ENCODE peak calls at places on chromosomes 11 and 22, in nine cellular contexts. H is transverse colon; X is tibial nerve; I is stomach; R is iPS DF 6.9; V is AG04450; Q is cardiac muscle cell; T is CD4-positive, CD25-positive, alpha-beta regulatory T cell; G is tibial artery. A is an unnamed sample.
A peak's percentile ranks its signal among the peaks of the same experiment; 100 is the strongest.

GRCh38 chr22:49406047-49406650 is 421.5 kb downstream of the BRD1 start:
- DNase-seq in H (no peak), X (no peak), I (peak; percentile 8), R (no peak), V (no peak), Q (no peak), T (no peak), G (no peak), A (no peak)

GRCh38 chr11:72705442-72706365 is 31.5 kb upstream of the PDE2A start:
- DNase-seq in H (no peak), X (no peak), I (no peak), R (no peak), V (no peak), Q (no peak), T (no peak), G (no peak), A (no peak)

GRCh38 chr11:58912124-58912523 is 27.2 kb upstream of the GLYATL1 start:
- DNase-seq in H (no peak), X (no peak), I (no peak), R (no peak), V (no peak), Q (no peak), T (no peak), G (no peak), A (no peak)

GRCh38 chr22:40769761-40770160 is 49.4 kb downstream of the SLC25A17 start:
- DNase-seq in H (no peak), X (no peak), I (no peak), R (no peak), V (no peak), Q (no peak), T (no peak), G (no peak), A (no peak)

GRCh38 chr11:107705027-107705426 is 6.8 kb downstream of the SLN start:
- DNase-seq in H (no peak), X (no peak), I (no peak), R (no peak), V (peak; percentile 34), Q (peak; percentile 83), T (no peak), G (no peak), A (no peak)

GRCh38 chr22:49566693-49567092 is 261.0 kb downstream of the BRD1 start:
- DNase-seq in H (no peak), X (no peak), I (no peak), R (no peak), V (no peak), Q (no peak), T (no peak), G (peak; percentile 51), A (no peak)

GRCh38 chr11:57458060-57458409 is 2.3 kb upstream of the RTN4RL2 start:
- DNase-seq in H (no peak), X (no peak), I (no peak), R (no peak), V (no peak), Q (no peak), T (no peak), G (no peak), A (no peak)

GRCh38 chr22:41474878-41475451 is 6.0 kb downstream of the ACO2 start:
- DNase-seq in H (no peak), X (no peak), I (no peak), R (no peak), V (no peak), Q (no peak), T (no peak), G (no peak), A (no peak)

GRCh38 chr22:49156662-49157285 is 670.9 kb downstream of the BRD1 start:
- DNase-seq in H (peak; percentile 17), X (no peak), I (peak; percentile 39), R (no peak), V (no peak), Q (no peak), T (no peak), G (peak; percentile 27), A (no peak)

GRCh38 chr22:39253427-39254070 is 8.8 kb upstream of the PDGFB start:
- DNase-seq in H (peak; percentile 38), X (peak; percentile 45), I (peak; percentile 89), R (no peak), V (peak; percentile 54), Q (peak; percentile 70), T (no peak), G (peak; percentile 80), A (no peak)

GRCh38 chr11:27317751-27318150 is 45.3 kb downstream of the CCDC34 start:
- DNase-seq in H (no peak), X (no peak), I (no peak), R (no peak), V (no peak), Q (peak; percentile 40), T (no peak), G (no peak), A (no peak)

GRCh38 chr11:45872513-45873356 is 12.7 kb upstream of the MAPK8IP1 start:
- DNase-seq in H (no peak), X (no peak), I (peak; percentile 39), R (peak; percentile 70), V (peak; percentile 61), Q (peak; percentile 85), T (peak; percentile 30), G (no peak), A (peak; percentile 40)

GRCh38 chr11:44789466-44789865 is 62.7 kb downstream of the TSPAN18 start:
- DNase-seq in H (no peak), X (no peak), I (no peak), R (no peak), V (no peak), Q (peak; percentile 48), T (no peak), G (no peak), A (no peak)

DNA sequence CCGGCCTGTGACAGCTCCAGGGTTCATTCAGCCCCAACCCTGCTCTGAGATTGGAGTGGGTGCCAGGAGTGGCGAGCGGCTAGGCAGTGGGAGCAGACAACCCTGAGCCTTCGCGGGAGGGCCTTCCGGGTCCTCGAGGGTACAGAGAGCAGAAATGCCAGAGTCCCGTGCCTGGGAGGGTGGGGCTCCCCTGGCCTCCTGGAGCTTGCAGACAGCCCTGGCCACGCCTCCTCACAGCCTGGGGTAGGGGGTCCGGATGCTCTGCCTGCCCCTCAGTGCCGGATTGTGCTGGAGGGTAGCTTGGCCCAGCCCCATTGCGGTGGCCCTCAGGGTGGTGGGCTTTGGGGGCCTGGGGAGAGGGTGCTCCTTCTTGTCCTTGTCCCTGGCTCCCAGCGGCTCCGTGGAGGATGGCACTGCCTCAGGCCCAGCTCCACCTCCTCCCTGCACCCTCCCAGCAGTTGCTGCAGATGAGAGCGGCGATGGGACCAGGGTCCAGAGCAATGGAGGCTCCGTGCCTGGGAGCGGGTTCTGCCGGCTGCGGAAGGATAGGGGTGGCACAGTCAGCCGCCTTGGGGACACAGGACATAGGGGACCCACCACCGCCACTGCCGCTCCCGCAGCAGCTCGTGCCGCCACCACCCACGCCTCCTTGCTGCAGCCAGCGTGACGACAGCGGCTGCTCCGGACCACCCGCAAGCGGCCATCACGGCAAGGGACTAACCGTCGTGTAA is 34.9 kb upstream of the OR10G7 start:
- DNase-seq in H (peak; percentile 61), X (no peak), I (no peak), R (no peak), V (no peak), Q (peak; percentile 10), T (no peak), G (no peak), A (no peak)
- H3K4me3 ChIP-seq in H (peak overlapping the region; percentile 47), X (peak overlapping the region; percentile 40), I (peak overlapping the region; percentile 37), R (no peak overlapping the region), V (peak overlapping the region; percentile 56), Q (no peak overlapping the region), T (no peak overlapping the region), G (peak overlapping the region; percentile 35), A (peak overlapping the region; percentile 31)

GRCh38 chr22:21582801-21583740 is 15.6 kb downstream of the UBE2L3 start:
- DNase-seq in H (no peak), X (no peak), I (no peak), R (no peak), V (no peak), Q (no peak), T (no peak), G (no peak), A (no peak)
- H3K27ac ChIP-seq in H (no peak overlapping the region), X (no peak overlapping the region), I (peak overlapping the region; percentile 12), R (no peak overlapping the region), V (no peak overlapping the region), Q (peak overlapping the region; percentile 43), T (no peak overlapping the region), G (no peak overlapping the region), A (no peak overlapping the region)

GRCh38 chr11:118570787-118571186 is 1.4 kb upstream of the ARCN1 start:
- DNase-seq in H (no peak), X (no peak), I (no peak), R (no peak), V (no peak), Q (no peak), T (no peak), G (no peak), A (no peak)

GRCh38 chr11:118572914-118573550 is 823 bp downstream of the ARCN1 start:
- DNase-seq in H (no peak), X (no peak), I (no peak), R (no peak), V (no peak), Q (peak; percentile 46), T (peak; percentile 16), G (no peak), A (peak; percentile 25)

GRCh38 chr11:118572075-118572913 is at the start of gene ARCN1:
- DNase-seq in H (peak; percentile 82), X (peak; percentile 67), I (peak; percentile 78), R (peak; percentile 54), V (no peak), Q (peak; percentile 87), T (peak; percentile 81), G (peak; percentile 90), A (peak; percentile 87)

GRCh38 chr11:118569670-118570069 is 2.5 kb upstream of the ARCN1 start:
- DNase-seq in H (no peak), X (no peak), I (no peak), R (no peak), V (no peak), Q (no peak), T (no peak), G (no peak), A (no peak)

GRCh38 chr11:118574636-118575035 is 2.4 kb downstream of the ARCN1 start:
- DNase-seq in H (no peak), X (no peak), I (no peak), R (no peak), V (no peak), Q (no peak), T (no peak), G (no peak), A (no peak)
- H3K4me3 ChIP-seq in H (no peak overlapping the region), X (no peak overlapping the region), I (peak overlapping the region; percentile 6), R (no peak overlapping the region), V (peak overlapping the region; percentile 94), Q (no peak overlapping the region), T (peak overlapping the region; percentile 89), G (no peak overlapping the region), A (no peak overlapping the region)

DNA sequence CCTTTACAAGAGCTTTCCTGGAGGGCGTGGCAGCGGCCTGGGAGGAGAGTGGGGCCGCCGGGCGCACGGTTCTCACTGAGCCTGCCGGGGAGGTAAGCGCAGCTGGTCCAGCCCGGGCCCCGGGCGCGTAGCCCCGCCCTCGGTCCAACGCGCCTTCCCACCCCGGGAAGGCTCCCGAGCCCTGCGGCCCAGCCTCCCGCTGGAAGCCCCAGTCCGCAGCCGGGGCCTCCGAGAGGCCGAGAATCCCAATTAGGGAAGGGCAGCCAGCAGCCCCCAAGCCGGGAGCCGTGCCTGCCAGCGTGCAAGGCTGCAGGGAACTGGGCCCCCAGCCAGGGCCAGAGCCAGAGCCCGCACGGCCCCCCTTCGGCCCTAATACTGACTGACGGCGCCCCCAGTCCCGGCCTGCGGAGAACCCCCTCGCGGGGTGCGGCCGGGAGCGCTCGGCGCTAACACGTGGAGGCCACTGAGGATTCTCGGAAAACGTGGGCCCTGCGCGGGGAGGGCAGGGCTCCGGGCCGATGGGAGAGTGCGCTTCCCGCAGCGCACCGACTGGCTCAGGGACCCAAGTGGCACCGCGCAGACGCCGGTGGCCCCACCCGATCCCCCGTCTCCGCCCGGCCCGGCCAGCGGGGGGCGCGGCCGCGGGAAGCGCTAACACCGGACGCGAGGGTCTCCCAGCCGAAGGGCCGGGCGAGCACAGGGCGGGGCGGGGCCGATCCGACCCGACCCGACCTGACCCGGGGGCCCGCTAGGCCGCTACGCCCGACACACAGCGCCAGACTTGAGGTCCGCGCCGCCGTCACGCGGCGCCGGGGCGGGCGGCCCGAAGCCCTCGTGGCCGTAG is 5.7 kb downstream of the ZFTA start:
- DNase-seq in H (peak; percentile 51), X (no peak), I (peak; percentile 54), R (no peak), V (no peak), Q (peak; percentile 71), T (no peak), G (peak; percentile 75), A (no peak)
- H3K27ac ChIP-seq in H (peak overlapping the region; percentile 79), X (peak overlapping the region; percentile 92), I (peak overlapping the region; percentile 60), R (no peak overlapping the region), V (no peak overlapping the region), Q (no peak overlapping the region), T (no peak overlapping the region), G (peak overlapping the region; percentile 56), A (no peak overlapping the region)

A was measured in CD8-positive, alpha-beta T cell.